ENCODE peak calls at places on chromosome 22, in seven cellular contexts. S is neural progenitor cell, C is heart left ventricle, U is breast epithelium, A is GM23338, G is psoas muscle, L is pancreas. F is an unnamed sample. For H3K4me1, the result is how much of the 10 kb centered on the place peaks cover.

GRCh38 chr22:17589810-17590375 is 26.6 kb downstream of the SLC25A18 start:
- DNase-seq in C (no peak), A (no peak), U (peak), L (no peak), G (no peak), S (no peak), F (no peak)

GRCh38 chr22:49329636-49330035 is 498.0 kb downstream of the BRD1 start:
- DNase-seq in G (peak), C (no peak), S (no peak), L (no peak), A (no peak), U (peak), F (no peak)

GRCh38 chr22:47372596-47373385 is 610.3 kb downstream of the TBC1D22A start:
- DNase-seq in S (no peak), U (peak), G (no peak), L (no peak), A (no peak), C (no peak), F (no peak)

GRCh38 chr22:45887202-45888131 is 89.5 kb downstream of the WNT7B start:
- DNase-seq in G (peak), C (no peak), S (no peak), U (peak), L (peak), A (no peak), F (peak)

GRCh38 chr22:18070556-18071306 is 7.1 kb upstream of the PEX26 start:
- DNase-seq in G (no peak), L (no peak), S (no peak), A (peak), C (no peak), U (no peak), F (no peak)

GRCh38 chr22:46710842-46711241 is 27.2 kb downstream of the CERK start:
- DNase-seq in C (no peak), A (no peak), G (no peak), S (no peak), L (no peak), U (no peak), F (no peak)

GRCh38 chr22:30610299-30610698 is 3.3 kb downstream of the TCN2 start:
- DNase-seq in G (peak), C (no peak), L (no peak), S (no peak), U (no peak), A (no peak), F (no peak)

GRCh38 chr22:17807571-17808410 is 33.5 kb upstream of the BID start:
- DNase-seq in S (no peak), L (no peak), G (peak), C (peak), U (no peak), A (no peak), F (peak)

GRCh38 chr22:29704528-29705285 is 15.1 kb upstream of the CABP7 start:
- DNase-seq in C (no peak), U (no peak), L (no peak), A (no peak), G (no peak), S (no peak), F (no peak)

GRCh38 chr22:21697866-21698265 is 32.1 kb downstream of the PPIL2 start:
- DNase-seq in G (no peak), C (no peak), L (no peak), A (no peak), S (no peak), U (no peak), F (no peak)

GRCh38 chr22:38951734-38952133 is 5.7 kb upstream of the APOBEC3A start:
- DNase-seq in U (no peak), S (no peak), G (no peak), C (no peak), L (no peak), A (no peak), F (no peak)

GRCh38 chr22:37563153-37564081 is 3.1 kb downstream of the CDC42EP1 start:
- DNase-seq in U (peak), C (peak), L (peak), S (no peak), A (peak), G (peak), F (no peak)

GRCh38 chr22:48968201-48968959 is 859.3 kb downstream of the BRD1 start:
- DNase-seq in A (no peak), G (no peak), C (no peak), S (peak), L (peak), U (no peak), F (peak)

GRCh38 chr22:46045459-46046298 is 68.7 kb upstream of the WNT7B start:
- DNase-seq in C (no peak), G (peak), U (peak), A (no peak), S (no peak), L (peak), F (peak)

GRCh38 chr22:43110927-43111623 is 525 bp downstream of the BIK start:
- DNase-seq in A (peak), S (peak), C (no peak), L (peak), G (no peak), U (peak), F (peak)

GRCh38 chr22:43110444-43110926 is at the start of gene BIK:
- DNase-seq in U (peak), L (peak), C (no peak), G (no peak), S (peak), A (peak), F (peak)

GRCh38 chr22:43109511-43109910 is 1.0 kb upstream of the BIK start:
- DNase-seq in C (no peak), L (no peak), U (no peak), G (no peak), S (no peak), A (peak), F (no peak)

GRCh38 chr22:43106302-43106701 is 4.2 kb upstream of the BIK start:
- DNase-seq in U (no peak), S (peak), C (no peak), G (no peak), A (no peak), L (no peak), F (no peak)

DNA sequence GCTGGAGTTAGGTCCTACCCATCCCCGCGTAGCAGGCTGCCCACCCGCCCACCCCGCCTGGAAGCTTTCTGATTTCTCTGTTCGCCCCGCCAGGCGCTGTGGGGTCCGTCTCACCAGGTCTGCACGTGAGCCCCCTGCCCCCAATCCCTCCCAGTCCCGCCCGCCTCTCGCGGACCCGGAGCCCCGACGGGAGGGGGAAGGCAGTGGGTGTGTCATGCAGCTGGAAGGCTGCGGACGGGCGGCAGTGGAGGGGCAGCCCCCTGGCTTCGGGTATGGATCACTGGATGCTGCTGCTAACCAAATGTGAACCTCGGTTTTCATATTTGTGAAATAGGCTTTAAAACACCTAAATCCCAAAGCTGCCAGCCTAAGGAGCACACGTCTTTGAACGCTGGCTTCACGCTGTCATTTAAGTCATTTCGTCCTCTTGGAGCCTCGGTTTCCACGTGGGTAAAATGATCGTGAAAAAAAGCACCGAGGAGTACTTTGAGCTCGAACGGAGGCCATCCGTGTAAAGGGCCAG is 568 bp upstream of the BIK start:
- DNase-seq in A (peak), G (no peak), L (no peak), U (no peak), C (no peak), S (peak), F (no peak)
- H3K4me1 ChIP-seq in A (under half), G (under half), L (under half), U (under half), C (under half), S (under half), F (under half)

GRCh38 chr22:50607366-50608020 is 6.9 kb downstream of the MAPK8IP2 start:
- DNase-seq in U (peak), L (no peak), G (no peak), C (no peak), A (no peak), S (no peak), F (peak)

GRCh38 chr22:50605349-50606074 is 4.9 kb downstream of the MAPK8IP2 start:
- DNase-seq in L (peak), A (no peak), G (peak), S (no peak), U (no peak), C (no peak), F (no peak)

GRCh38 chr22:50604623-50605348 is 4.2 kb downstream of the MAPK8IP2 start:
- DNase-seq in A (no peak), L (peak), C (no peak), U (no peak), G (peak), S (no peak), F (peak)

GRCh38 chr22:50606126-50606525 is 5.5 kb downstream of the MAPK8IP2 start:
- DNase-seq in L (no peak), S (no peak), A (no peak), C (no peak), G (no peak), U (no peak), F (no peak)

DNA sequence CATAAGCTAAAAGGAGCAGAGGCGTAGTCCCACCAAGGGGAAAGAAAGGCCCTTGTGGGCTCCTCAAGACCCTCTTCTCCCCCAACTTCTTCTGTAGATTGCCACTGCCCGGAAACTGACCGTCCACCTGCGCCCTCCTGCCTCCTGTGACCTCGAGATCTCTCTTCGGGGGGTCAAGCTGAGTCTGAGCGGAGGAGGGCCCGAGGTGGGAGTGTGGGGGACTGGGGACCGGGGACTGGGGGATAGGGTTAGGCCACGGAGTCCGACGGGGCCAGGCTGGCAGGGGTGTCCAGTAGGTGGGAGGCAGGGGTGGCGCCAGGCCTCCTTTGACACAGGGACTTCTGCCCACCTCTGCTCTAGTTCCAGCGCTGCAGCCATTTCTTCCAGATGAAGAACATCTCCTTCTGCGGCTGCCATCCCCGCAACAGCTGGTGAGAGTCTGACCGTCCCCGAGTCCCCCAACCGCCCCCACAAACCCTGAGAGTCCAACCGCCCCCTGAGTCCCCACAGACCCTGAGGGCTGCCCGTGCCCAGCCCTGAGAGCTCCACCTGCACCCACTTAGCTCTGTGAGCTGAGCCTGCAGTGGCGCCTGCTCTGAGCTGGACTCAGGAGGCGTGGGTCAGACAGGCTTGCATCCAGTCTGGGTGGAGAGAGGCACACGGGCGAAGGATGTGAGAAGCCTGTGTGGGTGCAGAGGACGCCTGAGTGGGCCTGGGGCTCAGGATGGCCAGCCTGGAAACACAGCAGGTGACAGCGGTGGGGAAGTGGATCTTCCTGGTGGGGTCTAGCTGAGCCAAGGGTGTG is 6.2 kb downstream of the MAPK8IP2 start:
- DNase-seq in A (no peak), L (peak), U (no peak), S (no peak), G (no peak), C (no peak), F (no peak)
- TF ChIP-seq CTCF in A (no peak), L (no peak), U (no peak), S (no peak), G (no peak), C (no peak), F (no peak)

GRCh38 chr22:35712672-35713071 is 5.0 kb upstream of the APOL5 start:
- DNase-seq in U (no peak), A (no peak), G (no peak), S (no peak), C (no peak), L (no peak), F (no peak)
- H3K4me1 ChIP-seq in U (under half), A (under half), G (under half), S (under half), C (under half), L (under half), F (under half)

DNA sequence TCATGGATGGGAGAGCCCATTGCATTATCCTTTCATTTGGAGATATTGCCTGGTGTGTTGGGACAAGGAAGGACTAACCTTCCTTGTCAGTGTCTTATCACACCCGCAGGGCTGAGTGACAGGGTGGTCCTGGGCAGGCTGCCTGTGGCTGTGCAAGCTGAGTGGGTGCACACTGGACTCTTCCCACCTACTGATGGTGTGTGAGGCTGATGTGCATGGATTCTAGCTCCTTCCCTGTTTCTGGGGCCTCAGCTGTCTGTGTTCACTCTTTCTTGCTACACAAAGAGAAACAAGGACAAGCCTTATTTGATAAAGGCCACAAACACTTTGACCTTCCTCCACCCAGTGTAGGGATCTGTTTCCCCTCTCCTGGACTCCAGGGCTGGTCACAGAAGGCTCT is 22.0 kb downstream of the TBX1 start:
- DNase-seq in L (no peak), S (no peak), C (no peak), A (no peak), U (no peak), G (no peak), F (no peak)
- TF ChIP-seq CTCF in L (no peak), S (no peak), C (no peak), A (no peak), U (no peak), G (no peak), F (no peak)

DNA sequence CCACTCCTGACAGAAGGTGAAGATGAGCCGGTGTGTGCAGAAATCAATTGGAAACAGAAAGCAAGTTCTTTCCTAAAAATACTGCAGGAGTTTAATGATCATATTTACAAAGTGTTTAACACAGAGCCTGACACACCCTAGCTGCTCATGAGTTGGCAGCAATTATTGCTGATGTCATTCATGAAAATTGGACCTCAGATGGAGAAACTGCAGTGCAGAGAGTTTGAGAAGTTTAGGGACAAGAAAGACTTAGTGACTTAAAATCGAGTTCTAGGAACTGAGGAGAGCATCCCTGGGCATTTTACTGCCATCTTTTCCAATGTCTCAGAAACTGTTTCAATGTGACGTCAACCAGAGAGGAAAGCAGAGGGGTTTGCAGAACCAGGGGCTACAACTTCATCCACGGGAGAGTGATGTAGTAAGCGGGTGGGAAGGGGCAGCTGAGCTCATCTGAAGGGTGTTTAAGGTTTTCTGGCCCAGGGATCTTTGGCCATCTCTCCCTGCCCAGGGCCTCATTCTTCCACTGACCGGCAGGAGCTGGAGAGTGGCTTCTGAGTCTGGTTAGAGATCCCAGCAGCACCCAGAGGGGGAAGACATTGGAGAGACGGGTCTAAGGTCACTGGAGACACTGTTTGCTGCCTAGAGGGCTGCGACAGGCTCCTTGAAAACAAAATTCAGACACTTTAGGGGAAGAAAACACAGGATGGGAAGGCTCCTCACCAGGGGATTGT is 21.1 kb upstream of the IGLL5 start:
- DNase-seq in U (no peak), A (no peak), L (no peak), C (no peak), G (no peak), S (no peak), F (no peak)
- H3K4me1 ChIP-seq in U (under half), A (under half), L (under half), C (under half), G (under half), S (under half), F (under half)

GRCh38 chr22:50622723-50623327 is 5.1 kb downstream of the ARSA start:
- DNase-seq in L (peak), S (no peak), C (no peak), A (no peak), G (no peak), U (peak), F (no peak)
- TF ChIP-seq CTCF in L (no peak), S (no peak), C (no peak), A (no peak), G (no peak), U (peak), F (peak)

F was measured in left lung.